ENCODE peak calls at places on chromosomes 13 and 19, in four cellular contexts. Y is ascending aorta, C is AG04449, E is aorta. O is an unnamed sample.

GRCh38 chr19:31423896-31424295 is 74.7 kb upstream of the TSHZ3 start:
- DNase-seq in C (no peak), Y (no peak), E (no peak), O (no peak)

GRCh38 chr13:99288069-99288468 is 19.1 kb downstream of the GPR183 start:
- DNase-seq in Y (no peak), C (no peak), E (no peak), O (no peak)

GRCh38 chr19:42246143-42246868 is 3.9 kb upstream of the GSK3A start:
- DNase-seq in C (no peak), E (peak), Y (peak), O (peak)

GRCh38 chr13:51955281-51955771 is 55.9 kb downstream of the ATP7B start:
- DNase-seq in E (no peak), C (no peak), Y (no peak), O (no peak)

GRCh38 chr13:33940898-33941297 is 122.9 kb downstream of the RFC3 start:
- DNase-seq in E (no peak), Y (no peak), C (no peak), O (peak)

GRCh38 chr13:88085036-88085435 is 413.9 kb downstream of the SLITRK5 start:
- DNase-seq in C (no peak), E (no peak), Y (no peak), O (no peak)

GRCh38 chr13:105679832-105680231 is 855.6 kb downstream of the EFNB2 start:
- DNase-seq in Y (no peak), E (no peak), C (no peak), O (no peak)

GRCh38 chr19:11560404-11560988 is 1.5 kb upstream of the ELOF1 start:
- DNase-seq in C (no peak), E (no peak), Y (no peak), O (peak)

GRCh38 chr13:105202384-105202783 is 1333.1 kb downstream of the EFNB2 start:
- DNase-seq in Y (no peak), C (no peak), E (no peak), O (peak)

GRCh38 chr13:32284927-32285632 is 30.1 kb downstream of the ZAR1L start:
- DNase-seq in Y (peak), E (no peak), C (no peak), O (peak)

GRCh38 chr19:1388637-1389026 is 4.9 kb downstream of the NDUFS7 start:
- DNase-seq in Y (no peak), C (no peak), E (no peak), O (no peak)
- H3K4me3 ChIP-seq in Y (no peak), C (no peak), E (no peak), O (no peak)

GRCh38 chr19:15469513-15470297 is 5.4 kb upstream of the RASAL3 start:
- DNase-seq in Y (no peak), E (peak), C (no peak), O (no peak)
- H3K4me3 ChIP-seq in Y (peak), E (no peak), C (no peak), O (peak)

GRCh38 chr13:40597735-40598365 is 68.6 kb downstream of the FOXO1 start:
- DNase-seq in E (no peak), Y (no peak), C (no peak), O (no peak)

GRCh38 chr13:40598599-40598998 is 67.8 kb downstream of the FOXO1 start:
- DNase-seq in C (no peak), Y (no peak), E (no peak), O (no peak)

GRCh38 chr13:40600145-40600751 is 66.2 kb downstream of the FOXO1 start:
- DNase-seq in C (no peak), Y (no peak), E (no peak), O (no peak)

GRCh38 chr13:40599722-40600121 is 66.7 kb downstream of the FOXO1 start:
- DNase-seq in Y (no peak), E (no peak), C (no peak), O (no peak)

GRCh38 chr13:40599146-40599545 is 67.3 kb downstream of the FOXO1 start:
- DNase-seq in Y (no peak), E (no peak), C (no peak), O (no peak)
- H3K4me3 ChIP-seq in Y (no peak), E (no peak), C (no peak), O (no peak)

GRCh38 chr19:12833747-12834417 is 497 bp downstream of the RTBDN start:
- DNase-seq in Y (no peak), C (no peak), E (no peak), O (no peak)

GRCh38 chr19:12834418-12834943 is at the start of gene RTBDN:
- DNase-seq in E (no peak), Y (no peak), C (no peak), O (no peak)

GRCh38 chr19:12834976-12835757 is 788 bp upstream of the RTBDN start:
- DNase-seq in E (no peak), Y (no peak), C (no peak), O (no peak)

GRCh38 chr19:12836529-12836863 is 1.8 kb upstream of the MAST1 start:
- DNase-seq in E (no peak), C (no peak), Y (no peak), O (no peak)

DNA sequence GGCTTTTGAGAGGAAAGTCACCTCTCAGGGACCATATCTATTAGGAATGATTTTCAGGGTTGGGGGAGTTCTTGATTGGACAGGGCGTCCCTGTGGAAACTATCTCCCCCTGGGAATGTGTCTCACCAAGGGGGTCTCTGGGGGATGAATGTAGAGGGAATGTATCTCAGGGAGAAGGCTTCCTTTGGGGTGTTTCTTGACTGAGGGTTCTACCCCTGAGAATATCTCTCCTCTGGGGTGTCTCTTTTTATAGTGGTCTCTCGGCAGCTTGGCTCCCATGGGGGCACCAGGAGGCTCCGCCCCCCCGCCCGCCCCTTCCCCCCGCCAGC is 997 bp downstream of the RTBDN start:
- DNase-seq in Y (no peak), C (no peak), E (no peak), O (no peak)
- H3K4me3 ChIP-seq in Y (peak), C (no peak), E (no peak), O (no peak)

DNA sequence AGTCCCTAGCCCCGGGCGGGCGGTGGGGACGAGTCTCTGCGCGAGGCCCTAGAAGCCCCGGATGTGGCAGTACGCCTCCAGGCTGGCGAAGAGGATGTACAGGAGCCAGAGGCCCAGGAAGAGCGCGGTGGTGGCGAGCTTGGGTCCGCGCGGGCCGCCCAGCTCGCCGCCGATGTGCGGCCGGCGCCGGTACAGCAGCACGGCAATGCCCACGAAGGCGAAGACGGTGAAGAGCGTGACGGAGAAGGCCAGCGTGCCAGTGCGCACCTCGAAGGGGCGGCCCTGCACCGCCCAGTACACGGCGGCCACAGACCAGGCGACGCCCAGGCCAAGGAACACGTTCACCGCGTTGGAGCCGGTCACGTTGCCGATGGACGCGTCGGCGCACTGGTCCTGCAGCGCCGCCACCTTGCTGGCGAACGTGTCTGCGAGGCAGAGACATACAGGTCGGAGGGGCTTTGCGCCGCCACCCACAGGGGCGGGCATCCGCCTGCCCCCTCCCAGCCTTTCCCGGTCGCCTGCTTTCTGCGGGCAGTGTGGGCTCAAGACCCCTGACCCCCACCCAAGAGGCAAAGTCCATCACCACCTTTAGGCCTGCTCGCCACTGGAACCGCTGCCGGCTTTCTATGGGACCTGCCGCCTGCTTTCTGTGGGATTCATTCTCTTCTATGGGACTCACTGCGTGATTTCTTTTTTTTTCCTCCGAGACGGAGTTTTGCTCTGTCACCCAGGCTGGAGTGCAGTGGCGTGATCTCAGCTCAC is 10.9 kb upstream of the MEIS3 start:
- DNase-seq in Y (no peak), C (no peak), E (peak), O (peak)
- H3K4me3 ChIP-seq in Y (peak), C (peak), E (no peak), O (peak)

GRCh38 chr19:34678421-34678820 is 943 bp downstream of the ZNF302 start:
- DNase-seq in C (no peak), E (no peak), Y (no peak), O (no peak)
- H3K4me3 ChIP-seq in C (peak), E (no peak), Y (peak), O (peak)

GRCh38 chr19:18789883-18790565 is 1.1 kb downstream of the COMP start:
- DNase-seq in Y (no peak), C (no peak), E (no peak), O (peak)
- H3K4me3 ChIP-seq in Y (peak), C (no peak), E (no peak), O (no peak)

O was measured in fibroblast of villous mesenchyme.